ENCODE peak calls at places on chromosomes 4 and X, in seven cellular contexts. One of them, this sample, is unnamed.

GRCh38 chrX:45472968-45473367 is 272.3 kb upstream of the DIPK2B start:
- DNase-seq in Panc1: no peak
- DNase-seq in vagina: no peak
- DNase-seq in AG09309: peak; percentile 70
- DNase-seq in naive thymus-derived CD8-positive, alpha-beta T cell: no peak
- DNase-seq in SK-N-MC: no peak
- DNase-seq in central memory CD4-positive, alpha-beta T cell: no peak
- DNase-seq in this sample: no peak

GRCh38 chr4:26080876-26081628 is 167.0 kb downstream of the SMIM20 start:
- DNase-seq in Panc1: no peak
- DNase-seq in AG09309: no peak
- DNase-seq in SK-N-MC: peak; percentile 58
- DNase-seq in central memory CD4-positive, alpha-beta T cell: no peak
- DNase-seq in naive thymus-derived CD8-positive, alpha-beta T cell: no peak
- DNase-seq in vagina: no peak
- DNase-seq in this sample: no peak

GRCh38 chr4:88597970-88598369 is 5.7 kb downstream of the HERC3 start:
- DNase-seq in central memory CD4-positive, alpha-beta T cell: no peak
- DNase-seq in naive thymus-derived CD8-positive, alpha-beta T cell: no peak
- DNase-seq in vagina: no peak
- DNase-seq in SK-N-MC: no peak
- DNase-seq in Panc1: no peak
- DNase-seq in AG09309: no peak
- DNase-seq in this sample: no peak

GRCh38 chr4:184680698-184681097 is 31.2 kb downstream of the PRIMPOL start:
- DNase-seq in naive thymus-derived CD8-positive, alpha-beta T cell: no peak
- DNase-seq in AG09309: no peak
- DNase-seq in central memory CD4-positive, alpha-beta T cell: no peak
- DNase-seq in vagina: no peak
- DNase-seq in SK-N-MC: no peak
- DNase-seq in Panc1: no peak
- DNase-seq in this sample: no peak

GRCh38 chr4:89029591-89029990 is 27.4 kb downstream of the FAM13A start:
- DNase-seq in central memory CD4-positive, alpha-beta T cell: peak; percentile 69
- DNase-seq in naive thymus-derived CD8-positive, alpha-beta T cell: peak; percentile 15
- DNase-seq in AG09309: no peak
- DNase-seq in Panc1: no peak
- DNase-seq in SK-N-MC: no peak
- DNase-seq in vagina: no peak
- DNase-seq in this sample: no peak

GRCh38 chr4:115834441-115834840 is 721.0 kb upstream of the NDST4 start:
- DNase-seq in vagina: no peak
- DNase-seq in SK-N-MC: no peak
- DNase-seq in naive thymus-derived CD8-positive, alpha-beta T cell: no peak
- DNase-seq in central memory CD4-positive, alpha-beta T cell: no peak
- DNase-seq in AG09309: no peak
- DNase-seq in Panc1: no peak
- DNase-seq in this sample: no peak

GRCh38 chr4:165684177-165684870 is 188.7 kb upstream of the TLL1 start:
- DNase-seq in vagina: no peak
- DNase-seq in central memory CD4-positive, alpha-beta T cell: no peak
- DNase-seq in SK-N-MC: no peak
- DNase-seq in naive thymus-derived CD8-positive, alpha-beta T cell: no peak
- DNase-seq in Panc1: peak; percentile 13
- DNase-seq in AG09309: peak; percentile 11
- DNase-seq in this sample: no peak

GRCh38 chr4:8766610-8767009 is 105.0 kb downstream of the HMX1 start:
- DNase-seq in vagina: no peak
- DNase-seq in central memory CD4-positive, alpha-beta T cell: no peak
- DNase-seq in naive thymus-derived CD8-positive, alpha-beta T cell: no peak
- DNase-seq in Panc1: no peak
- DNase-seq in SK-N-MC: no peak
- DNase-seq in AG09309: no peak
- DNase-seq in this sample: no peak

GRCh38 chr4:154416183-154416543 is 75.4 kb downstream of the DCHS2 start:
- DNase-seq in naive thymus-derived CD8-positive, alpha-beta T cell: no peak
- DNase-seq in central memory CD4-positive, alpha-beta T cell: no peak
- DNase-seq in SK-N-MC: no peak
- DNase-seq in vagina: no peak
- DNase-seq in Panc1: no peak
- DNase-seq in AG09309: no peak
- DNase-seq in this sample: no peak

GRCh38 chr4:76764251-76764650 is 133.7 kb downstream of the SOWAHB start:
- DNase-seq in Panc1: no peak
- DNase-seq in vagina: no peak
- DNase-seq in central memory CD4-positive, alpha-beta T cell: no peak
- DNase-seq in AG09309: no peak
- DNase-seq in SK-N-MC: no peak
- DNase-seq in naive thymus-derived CD8-positive, alpha-beta T cell: no peak
- DNase-seq in this sample: no peak

GRCh38 chr4:16516796-16517413 is 290.6 kb upstream of the TAPT1 start:
- DNase-seq in vagina: no peak
- DNase-seq in Panc1: no peak
- DNase-seq in naive thymus-derived CD8-positive, alpha-beta T cell: no peak
- DNase-seq in central memory CD4-positive, alpha-beta T cell: no peak
- DNase-seq in AG09309: peak; percentile 80
- DNase-seq in SK-N-MC: peak; percentile 81
- DNase-seq in this sample: no peak

GRCh38 chrX:130974323-130974722 is 71.3 kb upstream of the ENOX2 start:
- DNase-seq in SK-N-MC: no peak
- DNase-seq in vagina: no peak
- DNase-seq in central memory CD4-positive, alpha-beta T cell: no peak
- DNase-seq in AG09309: no peak
- DNase-seq in naive thymus-derived CD8-positive, alpha-beta T cell: no peak
- DNase-seq in Panc1: no peak
- DNase-seq in this sample: no peak

GRCh38 chrX:154800508-154801207 is 4.6 kb downstream of the MPP1 start:
- DNase-seq in Panc1: no peak
- DNase-seq in SK-N-MC: no peak
- DNase-seq in naive thymus-derived CD8-positive, alpha-beta T cell: no peak
- DNase-seq in vagina: no peak
- DNase-seq in central memory CD4-positive, alpha-beta T cell: no peak
- DNase-seq in AG09309: no peak
- DNase-seq in this sample: no peak

GRCh38 chr4:422587-422986 is 76.4 kb downstream of the ZNF721 start:
- DNase-seq in SK-N-MC: no peak
- DNase-seq in naive thymus-derived CD8-positive, alpha-beta T cell: no peak
- DNase-seq in central memory CD4-positive, alpha-beta T cell: no peak
- DNase-seq in AG09309: no peak
- DNase-seq in Panc1: no peak
- DNase-seq in vagina: no peak
- DNase-seq in this sample: no peak

GRCh38 chr4:116070283-116070682 is 956.9 kb upstream of the NDST4 start:
- DNase-seq in SK-N-MC: no peak
- DNase-seq in central memory CD4-positive, alpha-beta T cell: no peak
- DNase-seq in AG09309: no peak
- DNase-seq in vagina: no peak
- DNase-seq in Panc1: no peak
- DNase-seq in naive thymus-derived CD8-positive, alpha-beta T cell: no peak
- DNase-seq in this sample: no peak

GRCh38 chrX:100980608-100981497 is 11.3 kb downstream of the ARL13A start:
- DNase-seq in vagina: no peak
- DNase-seq in AG09309: no peak
- DNase-seq in SK-N-MC: no peak
- DNase-seq in central memory CD4-positive, alpha-beta T cell: no peak
- DNase-seq in naive thymus-derived CD8-positive, alpha-beta T cell: no peak
- DNase-seq in Panc1: peak; percentile 61
- DNase-seq in this sample: no peak

GRCh38 chrX:2691543-2692220 is 587 bp downstream of the CD99 start:
- DNase-seq in Panc1: no peak
- DNase-seq in vagina: no peak
- DNase-seq in naive thymus-derived CD8-positive, alpha-beta T cell: no peak
- DNase-seq in AG09309: no peak
- DNase-seq in SK-N-MC: no peak
- DNase-seq in central memory CD4-positive, alpha-beta T cell: no peak
- DNase-seq in this sample: peak; percentile 56

GRCh38 chr4:68615699-68616422 is 39.7 kb upstream of the UGT2B17 start:
- DNase-seq in Panc1: no peak
- DNase-seq in vagina: no peak
- DNase-seq in central memory CD4-positive, alpha-beta T cell: no peak
- DNase-seq in naive thymus-derived CD8-positive, alpha-beta T cell: no peak
- DNase-seq in SK-N-MC: no peak
- DNase-seq in AG09309: no peak
- DNase-seq in this sample: no peak

GRCh38 chr4:2953496-2953895 is 9.7 kb downstream of the NOP14 start:
- DNase-seq in naive thymus-derived CD8-positive, alpha-beta T cell: no peak
- DNase-seq in Panc1: no peak
- DNase-seq in vagina: no peak
- DNase-seq in central memory CD4-positive, alpha-beta T cell: no peak
- DNase-seq in SK-N-MC: no peak
- DNase-seq in AG09309: no peak
- DNase-seq in this sample: no peak

GRCh38 chr4:4492161-4492847 is 49.5 kb downstream of the STX18 start:
- DNase-seq in central memory CD4-positive, alpha-beta T cell: no peak
- DNase-seq in SK-N-MC: no peak
- DNase-seq in AG09309: peak; percentile 33
- DNase-seq in naive thymus-derived CD8-positive, alpha-beta T cell: no peak
- DNase-seq in vagina: no peak
- DNase-seq in Panc1: no peak
- DNase-seq in this sample: no peak

GRCh38 chrX:110182362-110182761 is 135.5 kb downstream of the AMMECR1 start:
- DNase-seq in central memory CD4-positive, alpha-beta T cell: no peak
- DNase-seq in Panc1: no peak
- DNase-seq in vagina: no peak
- DNase-seq in SK-N-MC: no peak
- DNase-seq in AG09309: no peak
- DNase-seq in naive thymus-derived CD8-positive, alpha-beta T cell: no peak
- DNase-seq in this sample: no peak

GRCh38 chrX:134715930-134716619 is 57.8 kb upstream of the PLAC1 start:
- DNase-seq in naive thymus-derived CD8-positive, alpha-beta T cell: no peak
- DNase-seq in AG09309: no peak
- DNase-seq in central memory CD4-positive, alpha-beta T cell: no peak
- DNase-seq in SK-N-MC: no peak
- DNase-seq in Panc1: no peak
- DNase-seq in vagina: no peak
- DNase-seq in this sample: no peak

GRCh38 chr4:82748176-82748575 is 50.4 kb downstream of the SCD5 start:
- DNase-seq in naive thymus-derived CD8-positive, alpha-beta T cell: no peak
- DNase-seq in Panc1: no peak
- DNase-seq in vagina: no peak
- DNase-seq in SK-N-MC: no peak
- DNase-seq in AG09309: no peak
- DNase-seq in central memory CD4-positive, alpha-beta T cell: no peak
- DNase-seq in this sample: no peak

GRCh38 chr4:38119663-38120374 is 159.6 kb downstream of the PTTG2 start:
- DNase-seq in AG09309: peak; percentile 56
- DNase-seq in SK-N-MC: no peak
- DNase-seq in naive thymus-derived CD8-positive, alpha-beta T cell: no peak
- DNase-seq in Panc1: no peak
- DNase-seq in central memory CD4-positive, alpha-beta T cell: no peak
- DNase-seq in vagina: no peak
- DNase-seq in this sample: no peak

GRCh38 chrX:110167952-110168451 is 149.9 kb downstream of the AMMECR1 start:
- DNase-seq in AG09309: no peak
- DNase-seq in Panc1: no peak
- DNase-seq in naive thymus-derived CD8-positive, alpha-beta T cell: peak; percentile 44
- DNase-seq in central memory CD4-positive, alpha-beta T cell: peak; percentile 42
- DNase-seq in SK-N-MC: no peak
- DNase-seq in vagina: no peak
- DNase-seq in this sample: peak; percentile 46

GRCh38 chrX:97446298-97446882 is 562.7 kb downstream of the RPA4 start:
- DNase-seq in SK-N-MC: no peak
- DNase-seq in central memory CD4-positive, alpha-beta T cell: no peak
- DNase-seq in AG09309: no peak
- DNase-seq in naive thymus-derived CD8-positive, alpha-beta T cell: no peak
- DNase-seq in vagina: no peak
- DNase-seq in Panc1: no peak
- DNase-seq in this sample: no peak

GRCh38 chr4:95304898-95305297 is 243.9 kb downstream of the UNC5C start:
- DNase-seq in naive thymus-derived CD8-positive, alpha-beta T cell: no peak
- DNase-seq in Panc1: peak; percentile 47
- DNase-seq in central memory CD4-positive, alpha-beta T cell: no peak
- DNase-seq in AG09309: no peak
- DNase-seq in SK-N-MC: no peak
- DNase-seq in vagina: no peak
- DNase-seq in this sample: no peak

GRCh38 chr4:3701271-3702083 is 64.7 kb upstream of the ADRA2C start:
- DNase-seq in Panc1: no peak
- DNase-seq in AG09309: no peak
- DNase-seq in SK-N-MC: no peak
- DNase-seq in naive thymus-derived CD8-positive, alpha-beta T cell: no peak
- DNase-seq in vagina: no peak
- DNase-seq in central memory CD4-positive, alpha-beta T cell: no peak
- DNase-seq in this sample: no peak

This sample was measured in CD4-positive, alpha-beta memory T cell.